ENCODE peak calls at places on chromosomes 3 and 15, in six cellular contexts. D is mesendoderm; E is CD4-positive, CD25-positive, alpha-beta regulatory T cell; N is stimulated activated CD4-positive, alpha-beta T cell treated with anti-CD3 and anti-CD28 coated beads, Interleukin-2, amount 100 ng/mL, for 4 hours; Q is colonic mucosa; J is ecto neural progenitor cell. B is an unnamed sample.
A peak's percentile ranks its signal among the peaks of the same experiment; 100 is the strongest.

GRCh38 chr3:197137741-197138140 is 108.1 kb upstream of the MELTF start:
- DNase-seq in N (no peak), Q (no peak), J (no peak), D (no peak), E (no peak), B (no peak)

GRCh38 chr3:42440924-42441323 is 30.5 kb upstream of the LYZL4 start:
- DNase-seq in Q (no peak), J (no peak), N (no peak), D (peak; percentile 26), E (no peak), B (no peak)

GRCh38 chr15:58515807-58516206 is 84.0 kb downstream of the LIPC start:
- DNase-seq in J (no peak), N (peak; percentile 5), E (no peak), D (no peak), Q (no peak), B (no peak)

GRCh38 chr3:145981057-145981456 is 179.9 kb downstream of the PLOD2 start:
- DNase-seq in J (no peak), N (no peak), Q (no peak), D (no peak), E (no peak), B (no peak)

GRCh38 chr15:74293021-74293810 is 57.1 kb downstream of the CCDC33 start:
- DNase-seq in N (no peak), D (no peak), J (no peak), E (no peak), Q (no peak), B (no peak)

GRCh38 chr15:90493647-90494046 is 36.1 kb upstream of the CRTC3 start:
- DNase-seq in Q (no peak), E (no peak), N (no peak), D (no peak), J (no peak), B (no peak)

GRCh38 chr15:32994810-32995424 is 199.6 kb downstream of the FMN1 start:
- DNase-seq in N (no peak), D (peak; percentile 24), J (no peak), E (no peak), Q (no peak), B (peak; percentile 42)

GRCh38 chr3:106399773-106400172 is 531.0 kb upstream of the CBLB start:
- DNase-seq in Q (no peak), D (no peak), J (peak; percentile 53), N (no peak), E (no peak), B (no peak)

GRCh38 chr3:183809209-183809608 is 16.2 kb downstream of the MAP6D1 start:
- DNase-seq in Q (no peak), D (no peak), J (no peak), N (no peak), E (no peak), B (no peak)

GRCh38 chr3:12400795-12401194 is 83.5 kb upstream of the TSEN2 start:
- DNase-seq in E (no peak), Q (no peak), N (no peak), D (no peak), J (no peak), B (peak; percentile 74)

GRCh38 chr3:9397911-9398714 is 698 bp downstream of the SETD5 start:
- DNase-seq in N (no peak), Q (peak; percentile 65), J (peak; percentile 58), E (peak; percentile 27), D (peak; percentile 82), B (peak; percentile 16)

GRCh38 chr15:79168922-79169322 is 78.3 kb upstream of the RASGRF1 start:
- DNase-seq in D (peak; percentile 95), N (no peak), E (no peak), Q (no peak), J (peak; percentile 73), B (peak; percentile 61)

GRCh38 chr15:48796930-48797329 is 13.9 kb downstream of the CEP152 start:
- DNase-seq in Q (no peak), D (no peak), J (no peak), N (no peak), E (no peak), B (peak; percentile 70)

GRCh38 chr3:107933450-107933849 is 157.4 kb downstream of the CD47 start:
- DNase-seq in D (no peak), E (no peak), N (no peak), Q (no peak), J (no peak), B (no peak)

GRCh38 chr3:170730071-170730812 is 139.8 kb downstream of the RPL22L1 start:
- DNase-seq in E (no peak), J (no peak), N (no peak), D (peak; percentile 67), Q (no peak), B (no peak)

GRCh38 chr3:71305246-71306206 is 278.0 kb downstream of the FOXP1 start:
- DNase-seq in J (peak; percentile 54), D (peak; percentile 92), Q (peak; percentile 36), N (peak; percentile 22), E (no peak), B (no peak)

GRCh38 chr15:56217341-56217740 is 26.3 kb downstream of the RFX7 start:
- DNase-seq in D (no peak), Q (no peak), N (no peak), J (no peak), E (no peak), B (no peak)

GRCh38 chr15:59516655-59517461 is 78.9 kb downstream of the FAM81A start:
- DNase-seq in J (no peak), E (no peak), Q (no peak), D (no peak), N (no peak), B (no peak)

GRCh38 chr3:8869613-8870012 is 93.7 kb downstream of the RAD18 start:
- DNase-seq in E (no peak), Q (no peak), N (no peak), J (no peak), D (peak; percentile 50), B (peak; percentile 99)

GRCh38 chr3:107899996-107900651 is 190.7 kb downstream of the CD47 start:
- DNase-seq in N (no peak), J (no peak), E (no peak), Q (no peak), D (no peak), B (no peak)

GRCh38 chr15:34753236-34753894 is 1.4 kb downstream of the GJD2 start:
- DNase-seq in Q (no peak), E (no peak), J (peak; percentile 73), N (no peak), D (peak; percentile 86), B (no peak)

GRCh38 chr3:11543141-11543947 is 100.4 kb downstream of the VGLL4 start:
- DNase-seq in E (no peak), J (no peak), Q (no peak), N (no peak), D (no peak), B (no peak)

GRCh38 chr3:101928890-101929289 is 79.6 kb downstream of the NFKBIZ start:
- DNase-seq in E (no peak), N (no peak), J (no peak), Q (no peak), D (no peak), B (peak; percentile 97)

GRCh38 chr15:77497942-77498361 is 77.3 kb downstream of the HMG20A start:
- DNase-seq in E (no peak), Q (no peak), D (no peak), J (no peak), N (no peak), B (no peak)

GRCh38 chr3:186589115-186589514 is 18.6 kb downstream of the DNAJB11 start:
- DNase-seq in Q (no peak), N (no peak), J (no peak), D (peak; percentile 46), E (no peak), B (no peak)

GRCh38 chr15:40871749-40872617 is 2.1 kb downstream of the RHOV start:
- DNase-seq in D (peak; percentile 72), Q (peak; percentile 86), J (no peak), E (no peak), N (peak; percentile 39), B (no peak)

GRCh38 chr15:58175955-58176354 is 37.8 kb downstream of the AQP9 start:
- DNase-seq in E (no peak), D (no peak), N (no peak), J (no peak), Q (no peak), B (no peak)

GRCh38 chr3:126832933-126833332 is 128.9 kb downstream of the CHCHD6 start:
- DNase-seq in D (no peak), J (no peak), N (no peak), Q (no peak), E (no peak), B (no peak)

GRCh38 chr3:121997372-121997771 is 24.7 kb downstream of the ILDR1 start:
- DNase-seq in D (no peak), E (no peak), Q (no peak), N (no peak), J (no peak), B (no peak)

GRCh38 chr3:56467108-56467507 is 1.2 kb downstream of the ERC2 start:
- DNase-seq in J (peak; percentile 86), N (peak; percentile 6), E (no peak), Q (peak; percentile 86), D (peak; percentile 99), B (no peak)

GRCh38 chr3:51977449-51978142 is 2.7 kb downstream of the ABHD14A start:
- DNase-seq in J (no peak), Q (no peak), N (no peak), D (no peak), E (peak; percentile 32), B (no peak)

GRCh38 chr3:103609472-103609871 is 1174.7 kb downstream of the ZPLD1 start:
- DNase-seq in E (no peak), N (no peak), D (peak; percentile 5), J (no peak), Q (no peak), B (no peak)

GRCh38 chr3:156677120-156677479 is 2.7 kb downstream of the TIPARP start:
- DNase-seq in N (peak; percentile 22), Q (no peak), D (no peak), E (peak; percentile 26), J (no peak), B (no peak)

GRCh38 chr3:151976211-151977050 is 103.0 kb downstream of the SUCNR1 start:
- DNase-seq in D (peak; percentile 15), Q (no peak), E (no peak), J (no peak), N (no peak), B (peak; percentile 93)

GRCh38 chr3:57855281-57855680 is 99.2 kb downstream of the SLMAP start:
- DNase-seq in E (no peak), J (no peak), N (no peak), D (no peak), Q (no peak), B (no peak)

GRCh38 chr15:72005483-72005882 is 112.5 kb downstream of the MYO9A start:
- DNase-seq in N (no peak), E (no peak), D (no peak), Q (no peak), J (no peak), B (no peak)

GRCh38 chr3:30341079-30341478 is 265.3 kb upstream of the TGFBR2 start:
- DNase-seq in J (no peak), E (no peak), D (no peak), N (no peak), Q (no peak), B (no peak)

GRCh38 chr3:137294139-137294538 is 336.4 kb downstream of the IL20RB start:
- DNase-seq in Q (no peak), N (no peak), E (no peak), J (peak; percentile 44), D (no peak), B (no peak)

GRCh38 chr3:159726231-159726964 is 262.2 kb upstream of the IL12A start:
- DNase-seq in E (no peak), D (peak; percentile 37), Q (no peak), J (no peak), N (no peak), B (peak; percentile 74)